ENCODE peak calls at places on chromosomes 16 and 17, in five cellular contexts. One of them, this sample, is unnamed.

GRCh38 chr17:64150237-64151015 is 20.5 kb upstream of the ERN1 start:
- DNase-seq in astrocyte of the cerebellum: no peak
- DNase-seq in tibial nerve: peak
- DNase-seq in Caco-2: peak
- DNase-seq in cardiac muscle cell: no peak
- DNase-seq in this sample: no peak

GRCh38 chr17:59737324-59737723 is 29.9 kb downstream of the VMP1 start:
- DNase-seq in astrocyte of the cerebellum: no peak
- DNase-seq in tibial nerve: no peak
- DNase-seq in Caco-2: no peak
- DNase-seq in cardiac muscle cell: no peak
- DNase-seq in this sample: no peak

GRCh38 chr16:31700530-31701388 is 172.8 kb upstream of the ZNF267 start:
- DNase-seq in astrocyte of the cerebellum: peak
- DNase-seq in tibial nerve: peak
- DNase-seq in Caco-2: peak
- DNase-seq in cardiac muscle cell: peak
- DNase-seq in this sample: peak

GRCh38 chr16:12902511-12903324 is 1.3 kb downstream of the SHISA9 start:
- DNase-seq in astrocyte of the cerebellum: no peak
- DNase-seq in tibial nerve: no peak
- DNase-seq in Caco-2: no peak
- DNase-seq in cardiac muscle cell: peak
- DNase-seq in this sample: no peak

GRCh38 chr16:67040906-67041305 is 12.0 kb downstream of the CBFB start:
- DNase-seq in astrocyte of the cerebellum: peak
- DNase-seq in tibial nerve: no peak
- DNase-seq in Caco-2: no peak
- DNase-seq in cardiac muscle cell: no peak
- DNase-seq in this sample: no peak

GRCh38 chr17:3974138-3974687 is 10.0 kb upstream of the ATP2A3 start:
- DNase-seq in astrocyte of the cerebellum: no peak
- DNase-seq in tibial nerve: no peak
- DNase-seq in Caco-2: no peak
- DNase-seq in cardiac muscle cell: no peak
- DNase-seq in this sample: no peak

GRCh38 chr16:51343411-51343810 is 192.3 kb upstream of the SALL1 start:
- DNase-seq in astrocyte of the cerebellum: peak
- DNase-seq in tibial nerve: no peak
- DNase-seq in Caco-2: no peak
- DNase-seq in cardiac muscle cell: no peak
- DNase-seq in this sample: no peak

GRCh38 chr17:35731239-35731931 is at the start of gene RASL10B:
- DNase-seq in astrocyte of the cerebellum: no peak
- DNase-seq in tibial nerve: peak
- DNase-seq in Caco-2: peak
- DNase-seq in cardiac muscle cell: peak
- DNase-seq in this sample: peak

GRCh38 chr16:56195151-56195550 is 3.9 kb downstream of the GNAO1 start:
- DNase-seq in astrocyte of the cerebellum: no peak
- DNase-seq in tibial nerve: no peak
- DNase-seq in Caco-2: no peak
- DNase-seq in cardiac muscle cell: no peak
- DNase-seq in this sample: no peak

GRCh38 chr17:49239963-49240362 is 9.4 kb upstream of the PHOSPHO1 start:
- DNase-seq in astrocyte of the cerebellum: no peak
- DNase-seq in tibial nerve: no peak
- DNase-seq in Caco-2: no peak
- DNase-seq in cardiac muscle cell: no peak
- DNase-seq in this sample: no peak

GRCh38 chr16:31714899-31715504 is 158.6 kb upstream of the ZNF267 start:
- DNase-seq in astrocyte of the cerebellum: no peak
- DNase-seq in tibial nerve: no peak
- DNase-seq in Caco-2: no peak
- DNase-seq in cardiac muscle cell: no peak
- DNase-seq in this sample: no peak

GRCh38 chr16:84817206-84817605 is 2.6 kb upstream of the CRISPLD2 start:
- DNase-seq in astrocyte of the cerebellum: no peak
- DNase-seq in tibial nerve: no peak
- DNase-seq in Caco-2: no peak
- DNase-seq in cardiac muscle cell: no peak
- DNase-seq in this sample: no peak

GRCh38 chr17:57104461-57105175 is 19.6 kb downstream of the AKAP1 start:
- DNase-seq in astrocyte of the cerebellum: no peak
- DNase-seq in tibial nerve: no peak
- DNase-seq in Caco-2: no peak
- DNase-seq in cardiac muscle cell: no peak
- DNase-seq in this sample: no peak

DNA sequence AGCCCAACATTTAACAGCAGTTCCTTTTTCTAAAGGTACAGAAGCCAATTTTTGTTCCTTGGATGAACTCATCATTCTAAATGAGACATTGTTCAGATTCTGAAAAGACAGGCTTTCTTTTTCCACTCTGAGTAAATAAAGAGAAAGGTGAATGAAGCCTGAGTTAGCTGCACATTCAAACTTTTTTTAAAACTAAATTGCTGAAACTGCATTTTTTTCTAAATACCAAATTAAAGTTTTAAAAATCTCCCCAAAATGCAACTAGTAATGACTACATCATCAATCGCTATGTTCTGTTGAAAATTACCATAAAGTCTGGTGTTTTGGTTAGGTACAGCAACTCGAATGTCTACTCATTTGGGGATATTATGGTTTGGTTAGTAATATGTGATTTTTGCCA is 9.8 kb downstream of the SCO1 start:
- DNase-seq in astrocyte of the cerebellum: no peak
- DNase-seq in tibial nerve: no peak
- DNase-seq in Caco-2: no peak
- DNase-seq in cardiac muscle cell: no peak
- DNase-seq in this sample: no peak
- TF ChIP-seq CTCF in astrocyte of the cerebellum: no peak
- TF ChIP-seq CTCF in tibial nerve: no peak
- TF ChIP-seq CTCF in Caco-2: no peak
- TF ChIP-seq CTCF in cardiac muscle cell: no peak
- TF ChIP-seq CTCF in this sample: no peak

GRCh38 chr16:57379579-57379978 is 7.3 kb downstream of the CX3CL1 start:
- DNase-seq in astrocyte of the cerebellum: no peak
- DNase-seq in tibial nerve: no peak
- DNase-seq in Caco-2: no peak
- DNase-seq in cardiac muscle cell: no peak
- DNase-seq in this sample: peak

GRCh38 chr16:57380671-57381462 is 8.6 kb downstream of the CX3CL1 start:
- DNase-seq in astrocyte of the cerebellum: no peak
- DNase-seq in tibial nerve: peak
- DNase-seq in Caco-2: no peak
- DNase-seq in cardiac muscle cell: no peak
- DNase-seq in this sample: peak

GRCh38 chr16:57374067-57374534 is 1.8 kb downstream of the CX3CL1 start:
- DNase-seq in astrocyte of the cerebellum: no peak
- DNase-seq in tibial nerve: no peak
- DNase-seq in Caco-2: no peak
- DNase-seq in cardiac muscle cell: no peak
- DNase-seq in this sample: no peak

GRCh38 chr16:57376313-57376818 is 4.1 kb downstream of the CX3CL1 start:
- DNase-seq in astrocyte of the cerebellum: no peak
- DNase-seq in tibial nerve: no peak
- DNase-seq in Caco-2: no peak
- DNase-seq in cardiac muscle cell: no peak
- DNase-seq in this sample: no peak

GRCh38 chr16:57377080-57377841 is 5.0 kb downstream of the CX3CL1 start:
- DNase-seq in astrocyte of the cerebellum: no peak
- DNase-seq in tibial nerve: no peak
- DNase-seq in Caco-2: peak
- DNase-seq in cardiac muscle cell: no peak
- DNase-seq in this sample: peak
- TF ChIP-seq CTCF in astrocyte of the cerebellum: no peak
- TF ChIP-seq CTCF in tibial nerve: no peak
- TF ChIP-seq CTCF in Caco-2: peak
- TF ChIP-seq CTCF in cardiac muscle cell: no peak
- TF ChIP-seq CTCF in this sample: peak

DNA sequence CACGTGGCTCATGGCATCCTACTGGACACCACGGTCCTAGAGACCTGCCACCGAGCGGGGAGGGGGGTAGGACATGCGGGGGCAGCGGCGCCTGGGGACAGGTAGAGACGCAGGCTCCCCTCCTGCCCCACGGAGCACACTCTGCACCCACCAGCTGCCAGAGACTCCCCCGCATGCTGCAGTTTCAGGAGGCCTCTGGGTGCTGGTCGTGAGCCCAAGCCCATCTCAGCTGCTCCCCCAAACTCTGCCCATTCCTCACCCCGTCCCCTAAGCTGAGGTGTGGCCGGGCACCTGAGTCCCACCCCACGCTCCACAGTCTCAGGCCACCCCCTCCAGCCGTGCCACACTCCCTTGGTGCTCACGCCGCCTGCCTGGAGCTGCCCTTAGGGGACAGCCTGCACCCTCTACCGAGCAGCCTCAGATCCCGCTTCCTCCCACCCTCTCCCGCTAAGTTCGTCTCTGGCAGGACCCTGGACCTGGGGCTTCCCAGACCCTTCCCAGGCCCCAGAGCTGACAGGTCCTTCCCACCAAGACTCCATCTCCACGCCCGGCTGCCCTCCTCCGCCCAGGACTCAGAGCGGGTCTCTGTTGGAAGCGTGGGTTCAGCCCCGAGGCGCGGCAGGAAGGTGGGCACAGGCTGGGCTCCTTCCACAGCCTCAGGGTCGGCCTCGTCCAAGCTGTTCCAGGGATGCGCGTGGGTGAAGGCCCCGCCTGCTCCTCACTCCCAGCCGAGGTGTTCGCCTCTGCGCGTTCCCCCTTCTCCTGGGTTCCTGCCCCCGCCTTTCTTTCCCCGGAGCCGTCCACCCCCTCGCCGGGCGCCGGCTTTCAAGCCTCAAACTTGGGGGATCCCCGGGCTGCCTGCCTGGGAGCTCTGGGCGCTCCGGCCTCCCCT is 1.3 kb downstream of the RAB40B start:
- DNase-seq in astrocyte of the cerebellum: no peak
- DNase-seq in tibial nerve: no peak
- DNase-seq in Caco-2: no peak
- DNase-seq in cardiac muscle cell: no peak
- DNase-seq in this sample: peak
- TF ChIP-seq CTCF in astrocyte of the cerebellum: no peak
- TF ChIP-seq CTCF in tibial nerve: no peak
- TF ChIP-seq CTCF in Caco-2: no peak
- TF ChIP-seq CTCF in cardiac muscle cell: no peak
- TF ChIP-seq CTCF in this sample: no peak

GRCh38 chr17:19329839-19330238 is 32.7 kb downstream of the B9D1 start:
- DNase-seq in astrocyte of the cerebellum: no peak
- DNase-seq in tibial nerve: no peak
- DNase-seq in Caco-2: no peak
- DNase-seq in cardiac muscle cell: no peak
- DNase-seq in this sample: no peak
- TF ChIP-seq CTCF in astrocyte of the cerebellum: no peak
- TF ChIP-seq CTCF in tibial nerve: no peak
- TF ChIP-seq CTCF in Caco-2: no peak
- TF ChIP-seq CTCF in cardiac muscle cell: no peak
- TF ChIP-seq CTCF in this sample: no peak

GRCh38 chr17:43453331-43453812 is 30.4 kb upstream of the DHX8 start:
- DNase-seq in astrocyte of the cerebellum: no peak
- DNase-seq in tibial nerve: no peak
- DNase-seq in Caco-2: no peak
- DNase-seq in cardiac muscle cell: no peak
- DNase-seq in this sample: no peak

GRCh38 chr17:43446773-43447172 is 37.0 kb upstream of the DHX8 start:
- DNase-seq in astrocyte of the cerebellum: no peak
- DNase-seq in tibial nerve: no peak
- DNase-seq in Caco-2: no peak
- DNase-seq in cardiac muscle cell: no peak
- DNase-seq in this sample: no peak

GRCh38 chr17:43445009-43445589 is 38.7 kb upstream of the DHX8 start:
- DNase-seq in astrocyte of the cerebellum: no peak
- DNase-seq in tibial nerve: no peak
- DNase-seq in Caco-2: no peak
- DNase-seq in cardiac muscle cell: no peak
- DNase-seq in this sample: no peak

GRCh38 chr17:43449470-43450202 is 34.1 kb upstream of the DHX8 start:
- DNase-seq in astrocyte of the cerebellum: no peak
- DNase-seq in tibial nerve: peak
- DNase-seq in Caco-2: peak
- DNase-seq in cardiac muscle cell: no peak
- DNase-seq in this sample: peak

DNA sequence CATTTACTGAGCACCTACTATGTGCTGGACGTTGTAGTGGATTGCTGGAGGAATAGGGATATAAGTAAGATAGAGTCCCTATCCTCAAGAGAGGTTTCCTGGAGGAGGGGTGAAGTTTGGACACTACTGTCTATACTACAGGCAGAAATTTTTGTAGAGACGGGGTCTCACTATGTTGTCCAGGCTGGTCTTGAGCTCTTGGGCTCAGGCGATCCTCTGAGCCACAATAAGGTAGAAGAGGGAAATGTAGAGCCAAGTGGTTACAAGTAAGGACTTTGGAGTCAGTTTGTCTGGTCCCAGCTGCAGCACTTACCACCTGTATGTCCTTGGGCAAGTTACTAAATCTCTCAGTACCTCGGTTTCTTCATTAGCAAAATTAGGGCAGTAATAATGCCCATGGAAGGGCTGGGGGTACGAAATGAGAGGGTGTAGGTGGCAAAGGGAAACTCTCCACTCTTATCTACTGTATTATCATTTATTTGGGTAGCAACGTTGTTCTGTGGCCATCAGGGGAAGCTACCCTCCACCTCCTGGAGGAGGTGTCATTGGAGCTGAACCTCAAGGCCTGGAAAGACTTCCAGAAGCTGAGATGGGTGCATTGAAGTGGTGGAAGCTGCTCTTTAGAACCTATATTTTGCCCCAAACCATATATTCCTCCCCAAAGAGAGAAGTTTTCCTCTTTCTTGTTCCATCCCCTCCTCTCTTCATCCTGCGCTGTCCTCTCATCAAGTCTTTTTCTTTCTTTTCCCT is 34.9 kb upstream of the DHX8 start:
- DNase-seq in astrocyte of the cerebellum: no peak
- DNase-seq in tibial nerve: no peak
- DNase-seq in Caco-2: no peak
- DNase-seq in cardiac muscle cell: no peak
- DNase-seq in this sample: no peak
- TF ChIP-seq CTCF in astrocyte of the cerebellum: no peak
- TF ChIP-seq CTCF in tibial nerve: no peak
- TF ChIP-seq CTCF in Caco-2: no peak
- TF ChIP-seq CTCF in cardiac muscle cell: no peak
- TF ChIP-seq CTCF in this sample: no peak

GRCh38 chr17:28881533-28882056 is 15.9 kb downstream of the FLOT2 start:
- DNase-seq in astrocyte of the cerebellum: no peak
- DNase-seq in tibial nerve: no peak
- DNase-seq in Caco-2: no peak
- DNase-seq in cardiac muscle cell: no peak
- DNase-seq in this sample: no peak

GRCh38 chr17:28879886-28880571 is 17.5 kb downstream of the FLOT2 start:
- DNase-seq in astrocyte of the cerebellum: no peak
- DNase-seq in tibial nerve: no peak
- DNase-seq in Caco-2: no peak
- DNase-seq in cardiac muscle cell: no peak
- DNase-seq in this sample: no peak

GRCh38 chr17:28880572-28880945 is 17.0 kb downstream of the FLOT2 start:
- DNase-seq in astrocyte of the cerebellum: no peak
- DNase-seq in tibial nerve: no peak
- DNase-seq in Caco-2: no peak
- DNase-seq in cardiac muscle cell: no peak
- DNase-seq in this sample: no peak

GRCh38 chr17:28878158-28878910 is 19.2 kb downstream of the FLOT2 start:
- DNase-seq in astrocyte of the cerebellum: no peak
- DNase-seq in tibial nerve: no peak
- DNase-seq in Caco-2: no peak
- DNase-seq in cardiac muscle cell: no peak
- DNase-seq in this sample: no peak

GRCh38 chr17:28878981-28879380 is 18.6 kb downstream of the FLOT2 start:
- DNase-seq in astrocyte of the cerebellum: peak
- DNase-seq in tibial nerve: no peak
- DNase-seq in Caco-2: peak
- DNase-seq in cardiac muscle cell: peak
- DNase-seq in this sample: peak
- TF ChIP-seq CTCF in astrocyte of the cerebellum: peak
- TF ChIP-seq CTCF in tibial nerve: no peak
- TF ChIP-seq CTCF in Caco-2: peak
- TF ChIP-seq CTCF in cardiac muscle cell: peak
- TF ChIP-seq CTCF in this sample: peak